ENCODE peak calls at places on chromosomes 5 and 9, in six cellular contexts. R is EL; H is activated T-helper 2 cell treated with anti-CD3 and anti-CD28 coated beads, Interferon-gamma antibody, Interleukin-2, Interleukin-4, amounts not matched to agents 10 μg/mL and 5 μg/mL and 100 μg/mL, durations not matched to agents 14 hours and 24 hours and 36 hours; I is coronary artery; A is HuH-7; O is left cardiac atrium. N is an unnamed sample.
A peak's percentile ranks its signal among the peaks of the same experiment; 100 is the strongest.

GRCh38 chr9:130196643-130197042 is 24.4 kb downstream of the NCS1 start:
- DNase-seq in R (no peak), H (no peak), I (no peak), A (no peak), O (no peak), N (no peak)

GRCh38 chr9:120066315-120066714 is 513.7 kb downstream of the CDK5RAP2 start:
- DNase-seq in R (no peak), H (no peak), I (no peak), A (no peak), O (no peak), N (no peak)

GRCh38 chr9:26677965-26678745 is 214.4 kb downstream of the CAAP1 start:
- DNase-seq in R (peak; percentile 8), H (no peak), I (no peak), A (no peak), O (no peak), N (no peak)

GRCh38 chr9:112700080-112700479 is 17.8 kb downstream of the INIP start:
- DNase-seq in R (no peak), H (no peak), I (no peak), A (no peak), O (no peak), N (peak; percentile 9)

GRCh38 chr5:109961755-109962154 is 272.0 kb downstream of the MAN2A1 start:
- DNase-seq in R (no peak), H (no peak), I (no peak), A (no peak), O (no peak), N (no peak)

GRCh38 chr9:124869466-124869985 is 7.6 kb downstream of the ARPC5L start:
- DNase-seq in R (no peak), H (peak; percentile 22), I (no peak), A (no peak), O (peak; percentile 45), N (peak; percentile 46)

GRCh38 chr9:91138760-91139159 is 223.0 kb downstream of the AUH start:
- DNase-seq in R (peak; percentile 63), H (no peak), I (no peak), A (no peak), O (no peak), N (peak; percentile 75)

GRCh38 chr9:101093620-101094019 is 65.1 kb downstream of the PLPPR1 start:
- DNase-seq in R (peak; percentile 36), H (no peak), I (no peak), A (no peak), O (no peak), N (no peak)

GRCh38 chr9:133991964-133992779 is at the start of gene VAV2:
- DNase-seq in R (peak; percentile 81), H (peak; percentile 44), I (peak; percentile 74), A (peak; percentile 66), O (peak; percentile 74), N (peak; percentile 62)

GRCh38 chr5:99169309-99169708 is 240.5 kb upstream of the CHD1 start:
- DNase-seq in R (peak; percentile 1), H (no peak), I (no peak), A (no peak), O (no peak), N (peak; percentile 18)

GRCh38 chr9:98099898-98100297 is 19.1 kb downstream of the TRIM14 start:
- DNase-seq in R (no peak), H (no peak), I (no peak), A (no peak), O (no peak), N (no peak)

GRCh38 chr9:5714501-5715401 is 85.8 kb downstream of the RIC1 start:
- DNase-seq in R (peak; percentile 13), H (no peak), I (no peak), A (no peak), O (no peak), N (peak; percentile 8)

GRCh38 chr5:141617682-141618029 is 1.1 kb downstream of the DIAPH1 start:
- DNase-seq in R (no peak), H (no peak), I (no peak), A (no peak), O (no peak), N (peak; percentile 44)

GRCh38 chr5:76199321-76200318 is 116.4 kb downstream of the SV2C start:
- DNase-seq in R (no peak), H (no peak), I (no peak), A (no peak), O (no peak), N (no peak)

GRCh38 chr5:37477426-37477825 is 98.3 kb downstream of the WDR70 start:
- DNase-seq in R (no peak), H (no peak), I (no peak), A (no peak), O (no peak), N (no peak)

GRCh38 chr5:1985781-1986180 is 103.1 kb upstream of the IRX4 start:
- DNase-seq in R (no peak), H (no peak), I (no peak), A (no peak), O (no peak), N (no peak)

N was measured in mesenchymal stem cell.